ENCODE peak calls at places on chromosome 1, in ten cellular contexts. G is omental fat pad, A is foreskin fibroblast, U is fibroblast of lung, S is lower leg skin, O is kidney, Y is neural progenitor cell, W is pancreas, X is mammary epithelial cell, C is psoas muscle. T is an unnamed sample.
A peak's percentile ranks its signal among the peaks of the same experiment; 100 is the strongest.

GRCh38 chr1:168799918-168800605 is 71.1 kb upstream of the DPT start:
- DNase-seq in G (no peak), A (no peak), U (no peak), S (no peak), O (no peak), Y (no peak), W (no peak), X (no peak), C (no peak), T (no peak)

GRCh38 chr1:229342305-229342901 is 444 bp downstream of the CCSAP start:
- DNase-seq in G (peak; percentile 33), A (peak; percentile 62), U (peak; percentile 68), S (peak; percentile 65), O (peak; percentile 95), Y (peak; percentile 95), W (peak; percentile 82), X (peak; percentile 78), C (peak; percentile 92), T (peak; percentile 93)

GRCh38 chr1:199422206-199422605 is 605.3 kb upstream of the NR5A2 start:
- DNase-seq in G (no peak), A (peak; percentile 56), U (peak; percentile 69), S (no peak), O (no peak), Y (peak; percentile 43), W (no peak), X (peak; percentile 45), C (no peak), T (no peak)

GRCh38 chr1:72526926-72527325 is 244.6 kb upstream of the NEGR1 start:
- DNase-seq in G (no peak), A (no peak), U (peak; percentile 87), S (no peak), O (no peak), Y (no peak), W (no peak), X (peak; percentile 54), C (no peak), T (no peak)

GRCh38 chr1:237851209-237851845 is 39.4 kb downstream of the ZP4 start:
- DNase-seq in G (no peak), A (no peak), U (peak; percentile 55), S (no peak), O (no peak), Y (peak; percentile 85), W (peak; percentile 10), X (peak; percentile 41), C (no peak), T (no peak)

GRCh38 chr1:3636080-3636479 is 11.3 kb downstream of the TPRG1L start:
- DNase-seq in G (no peak), A (no peak), U (no peak), S (no peak), O (no peak), Y (no peak), W (no peak), X (no peak), C (no peak), T (no peak)

GRCh38 chr1:57131257-57131656 is 165.4 kb upstream of the C8B start:
- DNase-seq in G (no peak), A (no peak), U (no peak), S (no peak), O (no peak), Y (no peak), W (no peak), X (no peak), C (no peak), T (no peak)

GRCh38 chr1:229574679-229575442 is 16.4 kb upstream of the ABCB10 start:
- DNase-seq in G (no peak), A (no peak), U (no peak), S (no peak), O (no peak), Y (no peak), W (no peak), X (no peak), C (no peak), T (no peak)

GRCh38 chr1:26543444-26543835 is 13.9 kb downstream of the RPS6KA1 start:
- DNase-seq in G (no peak), A (no peak), U (no peak), S (no peak), O (no peak), Y (no peak), W (no peak), X (no peak), C (no peak), T (no peak)

GRCh38 chr1:26542781-26543443 is 13.4 kb downstream of the RPS6KA1 start:
- DNase-seq in G (no peak), A (no peak), U (no peak), S (no peak), O (no peak), Y (no peak), W (no peak), X (no peak), C (no peak), T (no peak)

GRCh38 chr1:26541431-26541815 is 11.9 kb downstream of the RPS6KA1 start:
- DNase-seq in G (no peak), A (no peak), U (no peak), S (no peak), O (no peak), Y (no peak), W (no peak), X (no peak), C (no peak), T (no peak)

GRCh38 chr1:26540346-26540745 is 10.8 kb downstream of the RPS6KA1 start:
- DNase-seq in G (no peak), A (no peak), U (no peak), S (no peak), O (peak; percentile 35), Y (no peak), W (no peak), X (no peak), C (no peak), T (no peak)

GRCh38 chr1:26541816-26542711 is 12.5 kb downstream of the RPS6KA1 start:
- DNase-seq in G (peak; percentile 78), A (peak; percentile 29), U (no peak), S (peak; percentile 73), O (peak; percentile 90), Y (peak; percentile 72), W (no peak), X (peak; percentile 92), C (peak; percentile 85), T (no peak)
- TF ChIP-seq CTCF in G (no peak), A (peak; percentile 13), U (no peak), S (no peak), O (no peak), Y (peak; percentile 47), W (no peak), X (peak; percentile 24), C (no peak), T (peak; percentile 23)

GRCh38 chr1:13805431-13805830 is 105.4 kb downstream of the PRDM2 start:
- DNase-seq in G (no peak), A (no peak), U (no peak), S (no peak), O (no peak), Y (no peak), W (no peak), X (no peak), C (no peak), T (no peak)

GRCh38 chr1:13807213-13807612 is 107.2 kb downstream of the PRDM2 start:
- DNase-seq in G (no peak), A (no peak), U (no peak), S (no peak), O (no peak), Y (peak; percentile 75), W (no peak), X (no peak), C (no peak), T (no peak)

GRCh38 chr1:13809461-13810159 is 109.6 kb downstream of the PRDM2 start:
- DNase-seq in G (no peak), A (no peak), U (no peak), S (no peak), O (no peak), Y (no peak), W (no peak), X (no peak), C (no peak), T (no peak)

GRCh38 chr1:13806108-13806507 is 106.1 kb downstream of the PRDM2 start:
- DNase-seq in G (no peak), A (no peak), U (no peak), S (no peak), O (no peak), Y (no peak), W (no peak), X (no peak), C (no peak), T (no peak)

DNA sequence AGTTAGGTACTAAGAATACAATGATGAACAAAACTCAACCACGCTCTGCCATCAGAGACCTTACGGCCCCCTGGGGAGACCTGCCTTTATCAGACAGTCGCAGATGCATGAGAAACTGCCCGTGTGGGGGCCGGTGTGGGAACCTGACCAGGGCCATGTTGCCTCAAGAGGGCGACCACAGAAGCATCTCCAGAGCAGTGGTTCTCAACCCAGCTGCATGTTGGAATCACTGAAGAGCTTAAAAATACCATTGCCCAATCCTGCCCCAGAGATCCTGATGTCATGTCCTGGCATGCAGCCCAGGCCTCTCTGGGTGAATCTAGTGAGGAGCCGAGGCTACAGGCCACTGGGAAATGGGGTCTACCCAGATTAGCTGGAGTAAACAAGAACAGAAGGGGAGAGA is 108.7 kb downstream of the PRDM2 start:
- DNase-seq in G (peak; percentile 42), A (peak; percentile 61), U (peak; percentile 18), S (no peak), O (peak; percentile 79), Y (peak; percentile 13), W (no peak), X (peak; percentile 9), C (peak; percentile 86), T (no peak)
- TF ChIP-seq CTCF in G (no peak), A (no peak), U (no peak), S (no peak), O (no peak), Y (no peak), W (no peak), X (no peak), C (no peak), T (no peak)

GRCh38 chr1:173857363-173857917 is 10.3 kb downstream of the GAS5 start:
- DNase-seq in G (no peak), A (no peak), U (no peak), S (no peak), O (no peak), Y (no peak), W (no peak), X (no peak), C (no peak), T (no peak)

GRCh38 chr1:173856903-173857302 is 10.9 kb downstream of the GAS5 start:
- DNase-seq in G (no peak), A (no peak), U (no peak), S (no peak), O (no peak), Y (no peak), W (no peak), X (no peak), C (no peak), T (no peak)

GRCh38 chr1:173853074-173853473 is 14.7 kb downstream of the GAS5 start:
- DNase-seq in G (no peak), A (peak; percentile 59), U (peak; percentile 83), S (no peak), O (no peak), Y (peak; percentile 61), W (no peak), X (no peak), C (no peak), T (no peak)

GRCh38 chr1:173856014-173856413 is 11.8 kb downstream of the GAS5 start:
- DNase-seq in G (no peak), A (no peak), U (no peak), S (no peak), O (no peak), Y (no peak), W (no peak), X (no peak), C (no peak), T (no peak)

DNA sequence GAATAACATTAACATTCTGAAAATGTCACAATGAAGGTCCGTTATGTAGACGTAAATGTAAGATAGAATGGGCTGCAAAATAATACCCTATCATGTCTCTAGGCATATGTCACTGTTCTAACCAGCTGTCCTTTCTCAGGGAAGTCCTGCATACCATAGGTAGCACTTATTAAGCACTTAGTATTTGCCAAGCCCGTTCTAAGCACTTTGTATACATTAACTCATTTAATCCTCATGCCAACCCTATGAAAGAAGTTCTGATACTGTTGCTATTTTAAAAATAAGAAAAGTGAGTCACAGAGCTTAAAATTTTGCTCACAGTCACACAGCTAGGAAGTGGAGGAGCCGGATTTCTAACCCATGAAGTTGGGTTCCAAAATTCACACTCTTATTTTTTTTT is 15.7 kb downstream of the GAS5 start:
- DNase-seq in G (no peak), A (no peak), U (no peak), S (no peak), O (no peak), Y (no peak), W (no peak), X (no peak), C (no peak), T (no peak)
- TF ChIP-seq CTCF in G (no peak), A (no peak), U (no peak), S (no peak), O (no peak), Y (no peak), W (no peak), X (no peak), C (no peak), T (no peak)

DNA sequence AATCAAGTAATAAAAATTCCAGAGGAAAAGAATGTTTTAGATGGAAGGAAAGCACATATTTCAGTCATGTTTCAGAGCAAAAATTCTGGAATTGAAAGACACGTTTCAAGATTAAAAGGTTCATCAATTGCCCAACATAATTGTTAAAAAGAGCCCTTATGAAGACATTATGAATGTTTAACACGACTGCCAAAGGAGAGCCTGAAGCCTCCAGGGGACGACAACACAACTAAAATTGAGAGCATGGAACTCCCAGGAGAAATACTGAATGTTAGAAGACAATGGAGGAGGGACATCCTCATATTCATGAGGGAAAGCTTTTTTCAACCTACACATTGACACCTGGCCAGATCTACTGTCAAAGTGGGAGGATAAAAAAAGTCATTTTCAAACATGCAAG is 16.0 kb downstream of the OR2T11 start:
- DNase-seq in G (peak; percentile 59), A (no peak), U (no peak), S (no peak), O (no peak), Y (no peak), W (peak; percentile 35), X (peak; percentile 30), C (peak; percentile 57), T (no peak)
- TF ChIP-seq CTCF in G (no peak), A (peak; percentile 40), U (peak; percentile 61), S (no peak), O (peak; percentile 38), Y (peak; percentile 24), W (peak; percentile 42), X (peak; percentile 57), C (peak; percentile 52), T (peak; percentile 52)

T was measured in osteocyte.